ENCODE peak calls at places on chromosomes 13 and 19, in seven cellular contexts. V is CD4-positive, CD25-positive, alpha-beta regulatory T cell; I is ascending aorta; D is gastrocnemius medialis; Z is breast epithelium; H is CD8-positive, alpha-beta T cell; G is upper lobe of right lung. W is an unnamed sample. For H3K4me1 and H3K36me3, the result is how much of the 10 kb centered on the place peaks cover.

GRCh38 chr19:39299832-39300231 is 3.6 kb downstream of the IFNL1 start:
- DNase-seq in V (no peak), I (no peak), D (no peak), Z (no peak), H (no peak), G (no peak), W (no peak)

GRCh38 chr19:16143399-16144215 is at the start of gene HSH2D:
- DNase-seq in V (peak), I (peak), D (no peak), Z (peak), H (peak), G (peak), W (no peak)

GRCh38 chr19:32735936-32736335 is 16.4 kb downstream of the TDRD12 start:
- DNase-seq in V (no peak), I (no peak), D (no peak), Z (no peak), H (no peak), G (no peak), W (no peak)

GRCh38 chr13:23212621-23213020 is 31.8 kb downstream of the SGCG start:
- DNase-seq in V (no peak), I (no peak), D (no peak), Z (no peak), H (no peak), G (no peak), W (no peak)

GRCh38 chr19:3188627-3189596 is 3.2 kb downstream of the NCLN start:
- DNase-seq in V (no peak), I (no peak), D (no peak), Z (no peak), H (no peak), G (peak), W (no peak)

GRCh38 chr13:90281709-90282108 is 1065.8 kb upstream of the MIR17HG start:
- DNase-seq in V (no peak), I (no peak), D (no peak), Z (no peak), H (no peak), G (no peak), W (no peak)

GRCh38 chr19:28980236-28980868 is 232.6 kb downstream of the UQCRFS1 start:
- DNase-seq in V (no peak), I (peak), D (no peak), Z (no peak), H (no peak), G (no peak), W (no peak)

GRCh38 chr19:18150776-18151624 is 2.0 kb upstream of the PIK3R2 start:
- DNase-seq in V (no peak), I (no peak), D (no peak), Z (no peak), H (no peak), G (no peak), W (no peak)

GRCh38 chr13:106121173-106121754 is 414.2 kb downstream of the EFNB2 start:
- DNase-seq in V (no peak), I (no peak), D (no peak), Z (no peak), H (no peak), G (no peak), W (no peak)

GRCh38 chr19:10553943-10554381 is 10.3 kb downstream of the ATG4D start:
- DNase-seq in V (peak), I (no peak), D (no peak), Z (no peak), H (peak), G (no peak), W (no peak)

GRCh38 chr19:11931051-11931450 is 6.1 kb downstream of the ZNF700 start:
- DNase-seq in V (no peak), I (no peak), D (no peak), Z (no peak), H (no peak), G (no peak), W (no peak)

GRCh38 chr19:48284891-48285290 is 15.0 kb downstream of the ZNF114 start:
- DNase-seq in V (no peak), I (no peak), D (no peak), Z (no peak), H (no peak), G (no peak), W (no peak)

GRCh38 chr19:48149430-48149829 is 20.7 kb downstream of the LIG1 start:
- DNase-seq in V (no peak), I (no peak), D (no peak), Z (no peak), H (no peak), G (no peak), W (no peak)

GRCh38 chr19:32811151-32811550 is 58.4 kb downstream of the SLC7A9 start:
- DNase-seq in V (no peak), I (no peak), D (no peak), Z (no peak), H (no peak), G (peak), W (no peak)

GRCh38 chr19:55390461-55390880 is 4.7 kb downstream of the RPL28 start:
- DNase-seq in V (no peak), I (no peak), D (no peak), Z (no peak), H (no peak), G (no peak), W (no peak)
- H3K4me1 ChIP-seq in V (under half), I (under half), D (under half), Z (under half), H (under half), G (under half), W (under half)

DNA sequence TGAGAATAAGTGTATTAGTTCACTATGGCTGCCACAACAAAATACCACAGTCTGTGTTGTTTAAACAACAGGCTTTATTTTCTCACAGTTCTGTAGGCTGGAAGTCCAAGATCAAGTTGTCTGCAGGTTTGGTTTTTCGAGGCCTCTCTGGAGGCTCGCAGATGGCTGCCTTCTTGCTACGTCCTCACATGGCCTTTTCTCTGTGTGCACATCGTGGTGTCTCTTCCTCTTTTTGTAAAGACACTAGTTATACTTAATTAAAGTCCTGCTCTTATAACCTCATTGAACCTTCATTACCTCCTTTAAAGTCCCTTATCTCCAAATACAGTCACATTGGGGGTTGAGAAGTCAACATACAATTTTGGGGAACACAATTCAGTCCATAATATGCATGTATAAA is 10.6 kb downstream of the CSNK1A1L start:
- DNase-seq in V (no peak), I (no peak), D (no peak), Z (no peak), H (no peak), G (no peak), W (no peak)
- H3K36me3 ChIP-seq in V (under half), I (under half), D (under half), Z (under half), H (under half), G (under half), W (under half)

DNA sequence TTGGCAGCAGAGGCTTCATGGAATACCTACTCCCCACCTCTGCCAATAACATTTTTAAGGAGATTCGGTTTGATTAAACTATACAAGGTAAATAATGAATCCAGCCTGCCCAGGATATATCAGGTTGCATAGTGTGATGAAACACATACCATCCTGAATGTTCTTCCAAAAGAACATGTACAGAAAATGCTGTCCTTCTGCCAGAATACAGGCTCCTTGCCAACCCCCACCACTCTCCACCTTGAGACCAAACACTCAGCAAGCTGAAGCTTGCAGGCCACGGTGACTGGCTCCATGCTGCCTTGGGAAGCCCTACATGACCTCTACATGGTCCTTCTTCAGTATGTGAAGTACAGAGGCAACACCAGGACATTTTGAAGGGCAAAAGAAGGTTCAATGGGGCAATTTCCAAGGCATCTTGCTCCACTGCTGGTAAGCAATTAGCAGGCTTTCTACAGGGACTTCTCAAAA is 62.6 kb upstream of the SERP2 start:
- DNase-seq in V (no peak), I (peak), D (peak), Z (peak), H (no peak), G (peak), W (peak)
- H3K4me1 ChIP-seq in V (under half), I (under half), D (under half), Z (under half), H (under half), G (under half), W (half or more)

GRCh38 chr19:49685845-49686332 is 3.5 kb upstream of the ADM5 start:
- DNase-seq in V (no peak), I (no peak), D (no peak), Z (no peak), H (no peak), G (no peak), W (peak)
- H3K36me3 ChIP-seq in V (under half), I (under half), D (under half), Z (under half), H (under half), G (half or more), W (half or more)

DNA sequence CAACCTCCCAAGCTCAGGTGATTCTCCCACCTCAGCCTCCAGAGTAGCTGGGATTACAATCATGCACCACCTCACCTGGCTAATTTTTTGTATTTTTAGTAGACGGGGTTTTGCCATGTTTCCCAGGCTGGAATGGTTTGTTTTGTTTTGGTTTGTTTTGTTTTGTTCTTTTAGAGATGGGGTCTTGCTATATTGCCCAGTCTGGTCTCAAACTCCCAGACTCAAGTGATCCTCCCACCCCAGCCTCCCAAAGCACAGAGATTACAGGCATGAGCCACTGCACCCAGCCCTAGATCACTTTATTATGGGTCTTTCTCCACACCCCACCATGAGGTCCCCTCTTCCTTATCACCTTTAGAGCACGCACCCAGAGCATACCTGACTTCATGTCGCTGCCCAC is 8.0 kb upstream of the KRTDAP start:
- DNase-seq in V (no peak), I (no peak), D (no peak), Z (no peak), H (no peak), G (no peak), W (no peak)
- H3K4me1 ChIP-seq in V (under half), I (under half), D (under half), Z (under half), H (under half), G (under half), W (under half)

GRCh38 chr19:1432507-1432887 is 5.7 kb upstream of the RPS15 start:
- DNase-seq in V (no peak), I (no peak), D (no peak), Z (no peak), H (no peak), G (no peak), W (no peak)

GRCh38 chr19:1434577-1435060 is 3.6 kb upstream of the RPS15 start:
- DNase-seq in V (no peak), I (no peak), D (no peak), Z (no peak), H (no peak), G (peak), W (no peak)

GRCh38 chr19:1435378-1435989 is 2.7 kb upstream of the RPS15 start:
- DNase-seq in V (no peak), I (no peak), D (no peak), Z (no peak), H (no peak), G (no peak), W (no peak)

GRCh38 chr19:1433119-1434039 is 4.8 kb upstream of the RPS15 start:
- DNase-seq in V (no peak), I (no peak), D (no peak), Z (no peak), H (no peak), G (peak), W (no peak)

DNA sequence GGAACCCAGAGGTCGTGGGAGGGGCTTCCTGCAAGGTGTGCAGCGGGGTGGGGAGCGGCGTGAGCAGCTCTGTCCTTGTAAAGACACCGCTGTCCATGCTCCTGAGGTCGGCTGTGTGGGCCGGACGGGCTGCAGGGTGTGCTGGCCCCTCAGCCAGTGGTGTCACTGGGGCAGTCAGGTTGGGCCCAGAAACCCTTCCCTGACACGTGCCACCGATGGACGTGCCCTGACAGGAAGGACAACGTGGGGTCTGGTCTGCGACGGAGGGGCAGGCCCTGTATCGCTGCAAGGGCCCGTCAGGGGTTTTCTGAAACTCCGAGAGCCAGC is 4.2 kb upstream of the RPS15 start:
- DNase-seq in V (no peak), I (no peak), D (no peak), Z (no peak), H (no peak), G (no peak), W (no peak)
- H3K36me3 ChIP-seq in V (half or more), I (half or more), D (under half), Z (under half), H (under half), G (half or more), W (half or more)

GRCh38 chr19:45172611-45173208 is 5.3 kb downstream of the TRAPPC6A start:
- DNase-seq in V (no peak), I (no peak), D (no peak), Z (no peak), H (no peak), G (no peak), W (peak)
- H3K4me1 ChIP-seq in V (under half), I (under half), D (under half), Z (under half), H (under half), G (under half), W (under half)

GRCh38 chr19:45276284-45276687 is 25.2 kb downstream of the MARK4 start:
- DNase-seq in V (no peak), I (no peak), D (no peak), Z (no peak), H (no peak), G (no peak), W (no peak)

GRCh38 chr19:45275370-45275971 is 24.4 kb downstream of the MARK4 start:
- DNase-seq in V (no peak), I (no peak), D (no peak), Z (no peak), H (no peak), G (no peak), W (no peak)

GRCh38 chr19:45280471-45280961 is 29.4 kb downstream of the MARK4 start:
- DNase-seq in V (no peak), I (no peak), D (no peak), Z (no peak), H (no peak), G (no peak), W (no peak)

GRCh38 chr19:45279587-45280192 is 28.6 kb downstream of the MARK4 start:
- DNase-seq in V (no peak), I (no peak), D (no peak), Z (no peak), H (no peak), G (no peak), W (no peak)

DNA sequence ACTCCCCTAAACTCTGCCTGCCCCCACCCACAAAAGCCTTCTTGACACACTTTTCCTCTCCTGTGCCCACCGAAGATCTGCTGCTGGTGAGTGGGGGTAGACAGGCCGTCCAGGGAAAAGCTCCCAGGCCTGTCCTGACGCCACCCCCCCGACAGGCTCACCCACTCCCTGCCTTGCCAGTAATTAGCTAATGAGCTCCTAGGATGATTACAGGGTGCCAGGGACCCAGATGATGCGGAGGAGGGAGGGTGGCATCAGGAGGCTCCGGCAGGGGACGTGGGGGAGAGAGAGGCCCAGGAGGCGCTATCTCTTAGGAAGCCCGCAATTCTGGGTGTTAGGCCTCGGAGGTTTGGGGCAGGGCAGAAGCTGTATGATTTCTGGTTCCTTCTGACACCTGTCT is 27.0 kb downstream of the MARK4 start:
- DNase-seq in V (no peak), I (no peak), D (no peak), Z (no peak), H (no peak), G (no peak), W (no peak)
- H3K36me3 ChIP-seq in V (under half), I (under half), D (under half), Z (under half), H (under half), G (half or more), W (half or more)

DNA sequence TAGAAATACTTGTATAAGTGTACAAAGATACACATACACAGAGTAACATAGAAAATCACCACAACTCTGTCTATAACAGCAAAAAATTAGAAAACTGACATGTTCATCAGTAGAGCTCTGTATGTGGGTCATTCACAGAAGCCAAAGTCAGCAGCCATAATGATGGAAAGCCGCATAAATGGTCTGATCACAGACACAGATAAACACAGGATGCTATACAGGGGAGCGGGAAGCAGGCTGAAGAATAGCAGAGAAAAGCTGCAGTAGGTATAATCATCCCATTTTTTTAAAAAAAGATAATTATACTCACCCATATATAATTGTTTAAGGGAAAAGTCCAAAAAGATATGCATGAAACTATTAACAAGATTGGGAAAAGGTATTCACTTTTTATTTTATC is 31.5 kb downstream of the RCBTB1 start:
- DNase-seq in V (no peak), I (no peak), D (no peak), Z (no peak), H (no peak), G (no peak), W (no peak)
- H3K4me1 ChIP-seq in V (under half), I (under half), D (under half), Z (under half), H (under half), G (under half), W (under half)

W was measured in RWPE2.